ENCODE peak calls at places on chromosomes 3 and 15, in seven cellular contexts. One of them, this sample, is unnamed.

GRCh38 chr3:139309046-139309660 is 34.7 kb upstream of the MRPS22 start:
- DNase-seq in astrocyte of the cerebellum: no peak
- DNase-seq in nephron progenitor cell: no peak
- DNase-seq in fibroblast of the aortic adventitia: no peak
- DNase-seq in Peyer's patch: no peak
- DNase-seq in pancreas: no peak
- DNase-seq in breast epithelium: no peak
- DNase-seq in this sample: no peak

GRCh38 chr15:45402955-45403892 is 24.9 kb upstream of the GATM start:
- DNase-seq in Peyer's patch: peak
- DNase-seq in nephron progenitor cell: peak
- DNase-seq in breast epithelium: no peak
- DNase-seq in fibroblast of the aortic adventitia: peak
- DNase-seq in astrocyte of the cerebellum: no peak
- DNase-seq in pancreas: peak
- DNase-seq in this sample: peak

GRCh38 chr3:189898559-189899153 is 222.0 kb downstream of the P3H2 start:
- DNase-seq in breast epithelium: no peak
- DNase-seq in nephron progenitor cell: no peak
- DNase-seq in astrocyte of the cerebellum: no peak
- DNase-seq in Peyer's patch: no peak
- DNase-seq in fibroblast of the aortic adventitia: peak
- DNase-seq in pancreas: no peak
- DNase-seq in this sample: no peak

GRCh38 chr3:170999737-171000242 is 26.7 kb downstream of the SLC2A2 start:
- DNase-seq in astrocyte of the cerebellum: peak
- DNase-seq in pancreas: no peak
- DNase-seq in nephron progenitor cell: no peak
- DNase-seq in fibroblast of the aortic adventitia: peak
- DNase-seq in breast epithelium: no peak
- DNase-seq in Peyer's patch: peak
- DNase-seq in this sample: no peak

GRCh38 chr3:29465836-29466235 is 185.0 kb downstream of the RBMS3 start:
- DNase-seq in astrocyte of the cerebellum: peak
- DNase-seq in nephron progenitor cell: no peak
- DNase-seq in fibroblast of the aortic adventitia: peak
- DNase-seq in Peyer's patch: no peak
- DNase-seq in breast epithelium: no peak
- DNase-seq in pancreas: no peak
- DNase-seq in this sample: no peak

GRCh38 chr3:128394033-128394432 is 72.7 kb downstream of the DNAJB8 start:
- DNase-seq in nephron progenitor cell: no peak
- DNase-seq in fibroblast of the aortic adventitia: no peak
- DNase-seq in pancreas: peak
- DNase-seq in Peyer's patch: no peak
- DNase-seq in breast epithelium: no peak
- DNase-seq in astrocyte of the cerebellum: no peak
- DNase-seq in this sample: no peak

GRCh38 chr3:12371525-12372140 is 82.8 kb downstream of the PPARG start:
- DNase-seq in Peyer's patch: no peak
- DNase-seq in nephron progenitor cell: no peak
- DNase-seq in pancreas: no peak
- DNase-seq in fibroblast of the aortic adventitia: peak
- DNase-seq in astrocyte of the cerebellum: no peak
- DNase-seq in breast epithelium: no peak
- DNase-seq in this sample: no peak

GRCh38 chr3:102332205-102332604 is 102.6 kb upstream of the ZPLD1 start:
- DNase-seq in breast epithelium: no peak
- DNase-seq in nephron progenitor cell: no peak
- DNase-seq in astrocyte of the cerebellum: no peak
- DNase-seq in fibroblast of the aortic adventitia: no peak
- DNase-seq in pancreas: no peak
- DNase-seq in Peyer's patch: no peak
- DNase-seq in this sample: no peak

GRCh38 chr3:158471639-158472294 is 99.2 kb upstream of the MLF1 start:
- DNase-seq in astrocyte of the cerebellum: peak
- DNase-seq in fibroblast of the aortic adventitia: peak
- DNase-seq in nephron progenitor cell: no peak
- DNase-seq in Peyer's patch: no peak
- DNase-seq in breast epithelium: no peak
- DNase-seq in pancreas: no peak
- DNase-seq in this sample: no peak

GRCh38 chr3:30749230-30749629 is 142.8 kb downstream of the TGFBR2 start:
- DNase-seq in Peyer's patch: no peak
- DNase-seq in fibroblast of the aortic adventitia: no peak
- DNase-seq in astrocyte of the cerebellum: no peak
- DNase-seq in nephron progenitor cell: no peak
- DNase-seq in pancreas: no peak
- DNase-seq in breast epithelium: no peak
- DNase-seq in this sample: no peak

DNA sequence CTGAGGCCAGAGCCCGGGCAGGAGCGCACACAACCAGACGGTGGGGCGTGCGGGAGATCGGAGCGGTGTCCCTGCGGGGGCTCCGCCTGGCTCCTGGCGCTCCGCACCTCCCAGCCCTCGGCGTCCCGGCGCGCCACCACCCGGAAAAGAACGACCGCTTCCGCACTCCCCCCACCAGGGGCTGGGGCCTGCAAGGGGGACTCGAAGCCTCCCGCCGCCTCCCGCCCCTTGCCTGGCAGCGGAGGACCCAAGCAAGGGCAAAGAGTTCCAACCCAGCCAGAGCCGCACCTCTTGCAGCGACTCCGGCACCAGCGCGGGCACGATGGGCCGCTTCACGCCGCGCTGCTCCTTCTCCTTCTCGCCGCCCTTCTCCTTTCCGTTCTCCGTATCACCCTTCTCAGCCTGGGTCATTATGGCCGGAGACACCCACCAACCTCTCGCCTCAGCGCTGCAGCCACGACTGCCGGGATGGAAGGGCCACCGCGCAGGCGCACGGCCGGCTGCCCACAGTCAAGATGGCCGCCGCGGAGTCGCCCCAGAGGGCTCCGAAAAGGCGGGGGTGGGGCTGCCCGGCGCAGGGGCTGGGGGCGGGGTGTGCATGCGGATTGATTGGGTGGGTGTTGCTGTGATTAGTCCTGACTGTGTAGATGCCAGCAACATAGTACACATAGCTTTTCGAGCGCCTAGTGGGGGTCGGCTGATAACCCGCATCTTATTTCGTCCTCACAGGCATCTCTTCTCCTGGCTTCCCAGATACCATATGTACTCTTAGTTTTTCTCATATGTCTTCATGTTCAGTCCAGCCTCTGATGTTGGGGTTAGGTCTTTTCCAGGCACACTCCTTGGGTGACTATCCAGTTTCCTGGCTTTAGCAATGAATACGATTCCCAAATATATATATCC is at the start of gene ACTR8:
- DNase-seq in breast epithelium: peak
- DNase-seq in nephron progenitor cell: peak
- DNase-seq in astrocyte of the cerebellum: peak
- DNase-seq in Peyer's patch: peak
- DNase-seq in fibroblast of the aortic adventitia: peak
- DNase-seq in pancreas: peak
- DNase-seq in this sample: peak
- TF ChIP-seq CTCF in breast epithelium: peak
- TF ChIP-seq CTCF in nephron progenitor cell: no peak
- TF ChIP-seq CTCF in astrocyte of the cerebellum: no peak
- TF ChIP-seq CTCF in Peyer's patch: no peak
- TF ChIP-seq CTCF in fibroblast of the aortic adventitia: no peak
- TF ChIP-seq CTCF in pancreas: no peak
- TF ChIP-seq CTCF in this sample: peak

GRCh38 chr15:61367953-61368352 is 138.9 kb upstream of the RORA start:
- DNase-seq in astrocyte of the cerebellum: no peak
- DNase-seq in breast epithelium: no peak
- DNase-seq in fibroblast of the aortic adventitia: no peak
- DNase-seq in nephron progenitor cell: no peak
- DNase-seq in pancreas: no peak
- DNase-seq in Peyer's patch: no peak
- DNase-seq in this sample: no peak
- TF ChIP-seq CTCF in astrocyte of the cerebellum: no peak
- TF ChIP-seq CTCF in breast epithelium: no peak
- TF ChIP-seq CTCF in fibroblast of the aortic adventitia: no peak
- TF ChIP-seq CTCF in nephron progenitor cell: peak
- TF ChIP-seq CTCF in pancreas: no peak
- TF ChIP-seq CTCF in Peyer's patch: no peak
- TF ChIP-seq CTCF in this sample: no peak

GRCh38 chr15:76974456-76975083 is 20.4 kb upstream of the PSTPIP1 start:
- DNase-seq in nephron progenitor cell: no peak
- DNase-seq in breast epithelium: no peak
- DNase-seq in fibroblast of the aortic adventitia: no peak
- DNase-seq in astrocyte of the cerebellum: no peak
- DNase-seq in Peyer's patch: no peak
- DNase-seq in pancreas: no peak
- DNase-seq in this sample: no peak
- TF ChIP-seq CTCF in nephron progenitor cell: no peak
- TF ChIP-seq CTCF in breast epithelium: no peak
- TF ChIP-seq CTCF in fibroblast of the aortic adventitia: no peak
- TF ChIP-seq CTCF in astrocyte of the cerebellum: no peak
- TF ChIP-seq CTCF in Peyer's patch: no peak
- TF ChIP-seq CTCF in pancreas: no peak
- TF ChIP-seq CTCF in this sample: no peak

GRCh38 chr3:71611099-71611498 is 27.6 kb upstream of the FOXP1 start:
- DNase-seq in pancreas: no peak
- DNase-seq in astrocyte of the cerebellum: no peak
- DNase-seq in breast epithelium: no peak
- DNase-seq in Peyer's patch: no peak
- DNase-seq in nephron progenitor cell: no peak
- DNase-seq in fibroblast of the aortic adventitia: no peak
- DNase-seq in this sample: no peak

GRCh38 chr3:71601811-71602210 is 18.3 kb upstream of the FOXP1 start:
- DNase-seq in Peyer's patch: no peak
- DNase-seq in fibroblast of the aortic adventitia: peak
- DNase-seq in pancreas: no peak
- DNase-seq in astrocyte of the cerebellum: peak
- DNase-seq in breast epithelium: no peak
- DNase-seq in nephron progenitor cell: no peak
- DNase-seq in this sample: no peak

GRCh38 chr3:71602256-71602655 is 18.7 kb upstream of the FOXP1 start:
- DNase-seq in fibroblast of the aortic adventitia: no peak
- DNase-seq in pancreas: no peak
- DNase-seq in breast epithelium: no peak
- DNase-seq in nephron progenitor cell: no peak
- DNase-seq in Peyer's patch: no peak
- DNase-seq in astrocyte of the cerebellum: no peak
- DNase-seq in this sample: no peak

GRCh38 chr3:71606582-71606981 is 23.1 kb upstream of the FOXP1 start:
- DNase-seq in Peyer's patch: no peak
- DNase-seq in fibroblast of the aortic adventitia: no peak
- DNase-seq in breast epithelium: no peak
- DNase-seq in nephron progenitor cell: no peak
- DNase-seq in pancreas: no peak
- DNase-seq in astrocyte of the cerebellum: no peak
- DNase-seq in this sample: no peak

DNA sequence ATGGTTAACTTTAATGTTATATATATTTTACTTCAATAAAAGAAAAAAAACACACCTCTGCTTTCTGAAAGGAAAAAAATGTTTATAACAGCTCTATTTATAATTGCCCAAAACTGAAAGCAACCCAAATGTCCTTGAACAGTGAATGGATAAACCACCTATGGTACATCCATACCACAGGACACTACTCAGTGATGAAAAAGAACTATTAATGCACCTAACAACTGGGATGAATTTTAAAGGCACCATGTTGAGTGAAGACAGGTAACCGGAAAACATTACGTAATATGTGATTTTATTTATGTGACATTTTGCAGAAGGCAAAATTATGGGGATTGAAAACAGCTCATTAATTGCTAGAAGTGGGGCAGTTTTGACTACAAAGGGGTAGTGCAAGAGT is 23.8 kb upstream of the FOXP1 start:
- DNase-seq in astrocyte of the cerebellum: no peak
- DNase-seq in nephron progenitor cell: no peak
- DNase-seq in pancreas: no peak
- DNase-seq in Peyer's patch: no peak
- DNase-seq in breast epithelium: no peak
- DNase-seq in fibroblast of the aortic adventitia: no peak
- DNase-seq in this sample: no peak
- TF ChIP-seq CTCF in astrocyte of the cerebellum: no peak
- TF ChIP-seq CTCF in nephron progenitor cell: no peak
- TF ChIP-seq CTCF in pancreas: no peak
- TF ChIP-seq CTCF in Peyer's patch: no peak
- TF ChIP-seq CTCF in breast epithelium: no peak
- TF ChIP-seq CTCF in fibroblast of the aortic adventitia: no peak
- TF ChIP-seq CTCF in this sample: no peak

DNA sequence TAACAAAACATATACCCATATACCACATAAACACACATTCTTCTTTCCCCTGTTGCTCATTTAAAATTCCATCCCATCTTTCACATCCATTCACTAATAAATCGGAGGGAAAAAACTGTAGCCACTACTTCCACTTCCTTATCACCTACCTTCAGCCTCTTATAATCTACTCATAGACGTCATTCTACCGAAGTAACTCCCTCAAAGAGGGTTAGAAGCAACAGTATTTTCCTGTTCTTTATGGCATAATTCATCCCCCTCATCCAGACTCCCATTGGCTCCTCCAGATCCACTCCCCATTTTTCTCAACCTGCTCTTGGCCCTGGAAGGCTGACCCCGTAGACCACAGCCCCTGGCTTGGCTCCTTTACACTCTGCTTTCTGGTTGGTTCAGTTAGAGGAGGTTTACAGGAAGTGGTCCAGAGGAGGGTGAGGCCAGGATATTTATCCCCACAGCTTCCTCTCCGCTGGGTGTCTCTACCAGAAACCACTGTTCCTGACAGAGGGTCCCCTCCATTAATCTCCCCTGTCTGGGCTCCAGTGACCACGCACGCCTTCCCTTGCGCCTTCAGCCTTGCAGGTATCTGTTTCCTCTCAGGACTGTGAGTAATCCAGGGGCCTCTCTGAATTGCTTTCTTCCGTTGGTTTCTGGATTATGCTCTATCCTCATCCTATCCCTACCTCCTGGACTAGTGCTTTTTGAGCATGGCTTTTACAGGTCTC is 46.2 kb downstream of the FMN1 start:
- DNase-seq in fibroblast of the aortic adventitia: no peak
- DNase-seq in Peyer's patch: no peak
- DNase-seq in breast epithelium: no peak
- DNase-seq in astrocyte of the cerebellum: no peak
- DNase-seq in nephron progenitor cell: no peak
- DNase-seq in pancreas: no peak
- DNase-seq in this sample: no peak
- TF ChIP-seq CTCF in fibroblast of the aortic adventitia: no peak
- TF ChIP-seq CTCF in Peyer's patch: no peak
- TF ChIP-seq CTCF in breast epithelium: no peak
- TF ChIP-seq CTCF in astrocyte of the cerebellum: no peak
- TF ChIP-seq CTCF in nephron progenitor cell: no peak
- TF ChIP-seq CTCF in pancreas: no peak
- TF ChIP-seq CTCF in this sample: no peak

This sample was measured in glutamatergic neuron.